ENCODE peak calls at places on chromosome 2, in five cellular contexts. One of them, this sample, is unnamed.

GRCh38 chr2:8239402-8240127 is 442.3 kb upstream of the ID2 start:
- DNase-seq in GM13976: no peak
- DNase-seq in iris pigment epithelial cell: no peak
- DNase-seq in nephron progenitor cell: no peak
- DNase-seq in IMR-90: peak; percentile 6
- DNase-seq in this sample: peak; percentile 54

GRCh38 chr2:233792720-233793119 is 14.6 kb downstream of the MROH2A start:
- DNase-seq in GM13976: no peak
- DNase-seq in iris pigment epithelial cell: no peak
- DNase-seq in nephron progenitor cell: no peak
- DNase-seq in IMR-90: no peak
- DNase-seq in this sample: no peak

GRCh38 chr2:240290432-240291336 is 144.8 kb upstream of the GPC1 start:
- DNase-seq in GM13976: no peak
- DNase-seq in iris pigment epithelial cell: no peak
- DNase-seq in nephron progenitor cell: no peak
- DNase-seq in IMR-90: no peak
- DNase-seq in this sample: no peak

GRCh38 chr2:84741182-84741822 is 139.6 kb downstream of the TRABD2A start:
- DNase-seq in GM13976: peak; percentile 23
- DNase-seq in iris pigment epithelial cell: peak; percentile 15
- DNase-seq in nephron progenitor cell: no peak
- DNase-seq in IMR-90: peak; percentile 43
- DNase-seq in this sample: peak; percentile 60

GRCh38 chr2:201185863-201186262 is 2.9 kb downstream of the CASP10 start:
- DNase-seq in GM13976: no peak
- DNase-seq in iris pigment epithelial cell: no peak
- DNase-seq in nephron progenitor cell: no peak
- DNase-seq in IMR-90: no peak
- DNase-seq in this sample: no peak

GRCh38 chr2:73830871-73831401 is 2.2 kb downstream of the STAMBP start:
- DNase-seq in GM13976: no peak
- DNase-seq in iris pigment epithelial cell: peak; percentile 97
- DNase-seq in nephron progenitor cell: no peak
- DNase-seq in IMR-90: peak; percentile 91
- DNase-seq in this sample: no peak

GRCh38 chr2:234435836-234436481 is 60.9 kb downstream of the ARL4C start:
- DNase-seq in GM13976: no peak
- DNase-seq in iris pigment epithelial cell: no peak
- DNase-seq in nephron progenitor cell: no peak
- DNase-seq in IMR-90: no peak
- DNase-seq in this sample: no peak

GRCh38 chr2:133591164-133591563 is 22.9 kb upstream of the NCKAP5 start:
- DNase-seq in GM13976: no peak
- DNase-seq in iris pigment epithelial cell: no peak
- DNase-seq in nephron progenitor cell: no peak
- DNase-seq in IMR-90: no peak
- DNase-seq in this sample: no peak

GRCh38 chr2:11040992-11041391 is 114.3 kb upstream of the SLC66A3 start:
- DNase-seq in GM13976: no peak
- DNase-seq in iris pigment epithelial cell: no peak
- DNase-seq in nephron progenitor cell: no peak
- DNase-seq in IMR-90: no peak
- DNase-seq in this sample: no peak

GRCh38 chr2:8680931-8681760 is 710 bp upstream of the ID2 start:
- DNase-seq in GM13976: no peak
- DNase-seq in iris pigment epithelial cell: peak; percentile 89
- DNase-seq in nephron progenitor cell: peak; percentile 67
- DNase-seq in IMR-90: peak; percentile 92
- DNase-seq in this sample: peak; percentile 80

GRCh38 chr2:39571197-39571731 is 94.5 kb upstream of the TMEM178A start:
- DNase-seq in GM13976: no peak
- DNase-seq in iris pigment epithelial cell: peak; percentile 76
- DNase-seq in nephron progenitor cell: no peak
- DNase-seq in IMR-90: no peak
- DNase-seq in this sample: no peak

GRCh38 chr2:11582526-11583202 is 48.8 kb downstream of the GREB1 start:
- DNase-seq in GM13976: peak; percentile 79
- DNase-seq in iris pigment epithelial cell: peak; percentile 42
- DNase-seq in nephron progenitor cell: peak; percentile 79
- DNase-seq in IMR-90: peak; percentile 35
- DNase-seq in this sample: peak; percentile 66

GRCh38 chr2:188622898-188623297 is 331.2 kb downstream of the GULP1 start:
- DNase-seq in GM13976: no peak
- DNase-seq in iris pigment epithelial cell: no peak
- DNase-seq in nephron progenitor cell: no peak
- DNase-seq in IMR-90: no peak
- DNase-seq in this sample: no peak

This sample was measured in neural progenitor cell.